ENCODE peak calls at places on chromosome 1, in seven cellular contexts. J is kidney epithelial cell, F is GM06990, Y is GM12864, C is esophagus squamous epithelium, D is heart right ventricle, Q is AG09309. S is an unnamed sample.
A peak's percentile ranks its signal among the peaks of the same experiment; 100 is the strongest.

GRCh38 chr1:154179951-154180687 is 11.8 kb downstream of the TPM3 start:
- DNase-seq in J (no peak), F (peak; percentile 53), Y (no peak), C (no peak), D (no peak), Q (no peak), S (peak; percentile 62)

GRCh38 chr1:163170975-163171676 is 31.6 kb downstream of the RGS5 start:
- DNase-seq in J (no peak), F (no peak), Y (no peak), C (no peak), D (no peak), Q (no peak), S (no peak)

GRCh38 chr1:234896477-234897364 is 231.9 kb downstream of the TOMM20 start:
- DNase-seq in J (no peak), F (no peak), Y (no peak), C (no peak), D (no peak), Q (no peak), S (no peak)

GRCh38 chr1:180028864-180029263 is 74.3 kb downstream of the CEP350 start:
- DNase-seq in J (no peak), F (no peak), Y (no peak), C (no peak), D (no peak), Q (no peak), S (no peak)

GRCh38 chr1:238596703-238597102 is 706.0 kb upstream of the ZP4 start:
- DNase-seq in J (no peak), F (no peak), Y (no peak), C (no peak), D (no peak), Q (no peak), S (no peak)

GRCh38 chr1:61322769-61323168 is 240.4 kb downstream of the NFIA start:
- DNase-seq in J (no peak), F (no peak), Y (no peak), C (no peak), D (no peak), Q (no peak), S (no peak)

GRCh38 chr1:6235302-6235680 is 473 bp downstream of the ICMT start:
- DNase-seq in J (no peak), F (peak; percentile 50), Y (no peak), C (no peak), D (no peak), Q (no peak), S (peak; percentile 38)

GRCh38 chr1:182602945-182603645 is 1.1 kb downstream of the RGS16 start:
- DNase-seq in J (no peak), F (no peak), Y (no peak), C (no peak), D (no peak), Q (no peak), S (no peak)

GRCh38 chr1:112956503-112957132 is 622 bp upstream of the SLC16A1 start:
- DNase-seq in J (no peak), F (no peak), Y (no peak), C (no peak), D (no peak), Q (no peak), S (peak; percentile 59)

GRCh38 chr1:22119626-22120468 is 23.1 kb downstream of the WNT4 start:
- DNase-seq in J (no peak), F (no peak), Y (no peak), C (no peak), D (no peak), Q (no peak), S (no peak)

GRCh38 chr1:40673452-40673851 is 8.0 kb upstream of the RIMS3 start:
- DNase-seq in J (no peak), F (no peak), Y (no peak), C (no peak), D (no peak), Q (no peak), S (no peak)

GRCh38 chr1:15326691-15327530 is 79.9 kb downstream of the FHAD1 start:
- DNase-seq in J (no peak), F (no peak), Y (no peak), C (no peak), D (no peak), Q (peak; percentile 90), S (no peak)

GRCh38 chr1:233879841-233880240 is 24.6 kb upstream of the SLC35F3 start:
- DNase-seq in J (no peak), F (no peak), Y (no peak), C (no peak), D (no peak), Q (no peak), S (no peak)

GRCh38 chr1:67966001-67966665 is 84.3 kb downstream of the DIRAS3 start:
- DNase-seq in J (no peak), F (no peak), Y (no peak), C (no peak), D (no peak), Q (no peak), S (no peak)

GRCh38 chr1:165114022-165114888 is 242.3 kb downstream of the LMX1A start:
- DNase-seq in J (no peak), F (no peak), Y (no peak), C (no peak), D (no peak), Q (no peak), S (peak; percentile 26)

GRCh38 chr1:55214214-55214902 is 806 bp downstream of the USP24 start:
- DNase-seq in J (no peak), F (peak; percentile 57), Y (no peak), C (no peak), D (peak; percentile 51), Q (no peak), S (peak; percentile 48)

GRCh38 chr1:33094971-33095604 is 14.1 kb downstream of the AZIN2 start:
- DNase-seq in J (no peak), F (no peak), Y (no peak), C (no peak), D (peak; percentile 63), Q (peak; percentile 31), S (peak; percentile 35)

GRCh38 chr1:245177071-245177900 is 22.5 kb downstream of the KIF26B start:
- DNase-seq in J (no peak), F (no peak), Y (no peak), C (no peak), D (no peak), Q (no peak), S (no peak)

GRCh38 chr1:5643360-5644090 is 348.7 kb downstream of the NPHP4 start:
- DNase-seq in J (no peak), F (no peak), Y (no peak), C (no peak), D (no peak), Q (no peak), S (no peak)

GRCh38 chr1:25990702-25991395 is 7.0 kb downstream of the PAFAH2 start:
- DNase-seq in J (no peak), F (no peak), Y (no peak), C (no peak), D (no peak), Q (no peak), S (no peak)

GRCh38 chr1:243851765-243852164 is 1.7 kb upstream of the AKT3 start:
- DNase-seq in J (no peak), F (no peak), Y (no peak), C (no peak), D (no peak), Q (no peak), S (no peak)

GRCh38 chr1:231020816-231021215 is 19.2 kb downstream of the FAM89A start:
- DNase-seq in J (no peak), F (no peak), Y (no peak), C (no peak), D (no peak), Q (no peak), S (no peak)

GRCh38 chr1:243233908-243234307 is 21.2 kb downstream of the CEP170 start:
- DNase-seq in J (no peak), F (no peak), Y (no peak), C (no peak), D (no peak), Q (no peak), S (no peak)

DNA sequence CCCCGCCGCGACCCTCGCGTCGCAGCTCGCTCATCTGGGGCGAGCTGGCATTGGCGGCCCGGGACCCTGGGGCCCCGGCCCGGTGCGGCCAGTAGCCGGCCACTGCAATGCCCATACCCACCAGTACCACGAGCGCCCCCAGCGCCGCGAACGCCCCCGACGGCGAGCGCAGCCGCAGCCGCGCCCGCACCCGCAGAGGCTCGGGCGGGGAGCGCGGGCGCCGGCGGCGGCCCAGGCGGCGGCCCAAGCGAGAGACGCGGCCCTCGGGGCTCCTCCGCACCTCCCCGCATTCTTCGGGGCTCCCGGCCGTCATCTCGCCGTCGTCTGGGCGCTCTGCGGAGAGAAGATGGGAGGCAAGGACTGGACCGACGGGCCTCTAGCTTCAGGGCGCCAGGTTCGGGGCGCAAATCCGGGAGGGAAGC is 2.2 kb downstream of the TMEM200B start:
- DNase-seq in J (no peak), F (no peak), Y (no peak), C (no peak), D (no peak), Q (no peak), S (no peak)
- H3K4me3 ChIP-seq in J (peak overlapping the region; percentile 64), F (no peak overlapping the region), Y (no peak overlapping the region), C (peak overlapping the region; percentile 64), D (peak overlapping the region; percentile 60), Q (peak overlapping the region; percentile 83), S (no peak overlapping the region)

DNA sequence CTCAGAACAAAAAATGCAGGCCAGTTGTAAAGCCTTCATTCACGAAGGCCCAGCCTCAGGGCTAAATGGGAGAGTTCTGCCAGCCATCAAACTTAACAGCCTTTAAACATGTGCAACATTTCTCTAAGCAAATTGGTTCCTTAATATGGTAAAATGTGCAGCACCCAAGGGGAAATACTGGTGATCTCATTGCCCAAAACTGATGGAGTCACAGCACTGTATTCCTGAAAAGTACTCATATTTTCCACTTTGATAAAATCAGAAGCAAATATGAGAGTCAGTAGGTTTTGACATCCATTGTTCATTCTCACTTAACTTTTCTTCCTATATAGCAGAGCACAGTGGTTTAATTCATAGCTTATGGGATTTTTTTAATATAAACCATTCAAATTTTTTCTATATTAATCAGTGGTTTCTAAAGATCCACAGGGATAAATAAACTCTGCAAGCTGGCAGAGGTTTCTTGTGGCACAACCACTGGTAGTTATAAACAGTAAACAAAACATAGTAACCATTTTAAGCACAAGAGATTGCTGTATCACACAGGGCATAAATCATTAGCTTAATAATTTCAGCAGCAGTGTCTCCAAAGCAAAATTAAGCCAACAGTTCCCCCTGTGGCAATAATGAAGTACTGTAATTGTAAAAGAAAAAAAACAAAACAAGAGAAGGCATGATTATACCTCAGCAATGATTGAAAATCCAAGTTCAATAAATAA is 106.9 kb upstream of the LYPLAL1 start:
- DNase-seq in J (no peak), F (no peak), Y (no peak), C (no peak), D (peak; percentile 5), Q (peak; percentile 46), S (peak; percentile 18)
- TF ChIP-seq CTCF in J (peak; percentile 32), F (peak; percentile 17), Y (peak; percentile 35), C (peak; percentile 60), D (peak; percentile 59), Q (peak; percentile 45), S (peak; percentile 4)

GRCh38 chr1:115069186-115069585 is 20.1 kb downstream of the TSPAN2 start:
- DNase-seq in J (no peak), F (no peak), Y (no peak), C (no peak), D (no peak), Q (peak; percentile 64), S (no peak)
- H3K4me3 ChIP-seq in J (no peak overlapping the region), F (no peak overlapping the region), Y (no peak overlapping the region), C (no peak overlapping the region), D (no peak overlapping the region), Q (no peak overlapping the region), S (no peak overlapping the region)

GRCh38 chr1:30380625-30380984 is 342.8 kb downstream of the MATN1 start:
- DNase-seq in J (no peak), F (no peak), Y (no peak), C (no peak), D (no peak), Q (no peak), S (no peak)
- TF ChIP-seq CTCF in J (no peak), F (no peak), Y (no peak), C (no peak), D (no peak), Q (no peak), S (no peak)